ENCODE peak calls at places on chromosomes 1 and 21, in nine cellular contexts. S, I, H, P, A, G, Z, V and F are unnamed samples.

GRCh38 chr1:221887091-221887746 is 145.3 kb upstream of the DUSP10 start:
- DNase-seq in A (peak), H (peak), V (peak), S (no peak), Z (peak), I (peak), P (no peak), G (peak), F (no peak)

GRCh38 chr1:179921472-179921871 is 33.1 kb upstream of the CEP350 start:
- DNase-seq in A (peak), I (no peak), S (no peak), H (no peak), P (no peak), G (no peak), V (no peak), Z (no peak), F (peak)

GRCh38 chr1:235553063-235553675 is 48.9 kb upstream of the B3GALNT2 start:
- DNase-seq in H (peak), V (no peak), S (no peak), P (no peak), G (peak), A (no peak), Z (no peak), I (no peak), F (no peak)

GRCh38 chr1:90335566-90335965 is 340.7 kb downstream of the ZNF326 start:
- DNase-seq in V (no peak), P (no peak), G (no peak), A (no peak), Z (no peak), I (no peak), S (no peak), H (no peak), F (no peak)

GRCh38 chr1:42941640-42942330 is 16.9 kb downstream of the SLC2A1 start:
- DNase-seq in V (peak), G (peak), Z (peak), A (no peak), P (peak), I (peak), S (no peak), H (no peak), F (no peak)

GRCh38 chr1:150001415-150001814 is 9.1 kb downstream of the OTUD7B start:
- DNase-seq in G (no peak), H (no peak), V (no peak), Z (no peak), P (no peak), I (no peak), S (no peak), A (no peak), F (no peak)

GRCh38 chr1:162142968-162143367 is 73.5 kb downstream of the NOS1AP start:
- DNase-seq in S (no peak), Z (no peak), G (no peak), P (no peak), A (no peak), I (no peak), H (no peak), V (no peak), F (no peak)

GRCh38 chr1:78834201-78834741 is 172.3 kb downstream of the ADGRL4 start:
- DNase-seq in S (no peak), H (no peak), Z (no peak), P (no peak), G (no peak), I (no peak), A (no peak), V (no peak), F (no peak)

GRCh38 chr1:153384996-153385580 is 5.8 kb downstream of the S100A8 start:
- DNase-seq in Z (no peak), I (no peak), S (no peak), P (no peak), V (no peak), H (no peak), G (no peak), A (no peak), F (no peak)

GRCh38 chr1:205344010-205344808 is 12.5 kb downstream of the KLHDC8A start:
- DNase-seq in H (peak), V (no peak), G (peak), S (peak), I (peak), P (no peak), Z (no peak), A (peak), F (peak)

GRCh38 chr1:24085546-24085945 is 26.4 kb downstream of the MYOM3 start:
- DNase-seq in V (no peak), S (no peak), G (no peak), P (no peak), Z (no peak), H (no peak), I (no peak), A (no peak), F (no peak)

GRCh38 chr1:36691374-36691773 is 208.7 kb upstream of the CSF3R start:
- DNase-seq in I (no peak), A (no peak), V (no peak), S (no peak), H (no peak), G (no peak), Z (no peak), P (no peak), F (no peak)

GRCh38 chr1:21926814-21927530 is 10.1 kb downstream of the HSPG2 start:
- DNase-seq in A (no peak), H (no peak), P (no peak), Z (peak), V (no peak), S (no peak), G (no peak), I (peak), F (no peak)

GRCh38 chr1:67430358-67431155 is at the start of gene SERBP1:
- DNase-seq in I (peak), S (peak), Z (peak), A (peak), G (peak), H (peak), P (peak), V (peak), F (peak)

GRCh38 chr1:185929759-185930158 is 195.6 kb downstream of the HMCN1 start:
- DNase-seq in G (no peak), V (no peak), S (no peak), H (no peak), I (no peak), A (no peak), P (no peak), Z (no peak), F (no peak)

GRCh38 chr1:183520379-183520778 is 48.1 kb downstream of the SMG7 start:
- DNase-seq in A (no peak), Z (no peak), V (no peak), H (no peak), I (no peak), S (no peak), G (no peak), P (no peak), F (no peak)

GRCh38 chr1:15937146-15937545 is 38.8 kb downstream of the ZBTB17 start:
- DNase-seq in A (no peak), G (no peak), V (no peak), Z (no peak), H (no peak), P (no peak), I (no peak), S (no peak), F (no peak)

GRCh38 chr21:46189959-46190490 is 5.8 kb upstream of the SPATC1L start:
- DNase-seq in G (peak), P (no peak), Z (no peak), H (no peak), S (no peak), A (peak), V (no peak), I (peak), F (no peak)

GRCh38 chr1:228018961-228019721 is 12.3 kb downstream of the WNT3A start:
- DNase-seq in G (no peak), Z (peak), V (no peak), A (peak), I (peak), H (no peak), S (no peak), P (no peak), F (no peak)

GRCh38 chr1:243250102-243250501 is 5.0 kb downstream of the CEP170 start:
- DNase-seq in P (no peak), Z (no peak), A (no peak), I (no peak), S (no peak), V (no peak), H (no peak), G (no peak), F (no peak)

GRCh38 chr1:233240839-233241682 is 54.5 kb downstream of the PCNX2 start:
- DNase-seq in V (peak), S (peak), G (peak), Z (peak), H (peak), P (peak), A (peak), I (peak), F (peak)

GRCh38 chr1:197619008-197619640 is 156.2 kb downstream of the DENND1B start:
- DNase-seq in Z (no peak), A (no peak), I (no peak), H (peak), S (no peak), P (peak), V (no peak), G (no peak), F (no peak)

GRCh38 chr1:89800718-89801117 is 20.1 kb upstream of the LRRC8D start:
- DNase-seq in Z (no peak), V (no peak), I (no peak), G (no peak), P (no peak), A (no peak), H (no peak), S (no peak), F (no peak)

GRCh38 chr1:56881417-56881816 is 26.8 kb downstream of the C8A start:
- DNase-seq in V (no peak), A (no peak), Z (no peak), G (no peak), S (no peak), H (no peak), I (no peak), P (no peak), F (no peak)

GRCh38 chr1:151935154-151935553 is 25.8 kb upstream of the THEM4 start:
- DNase-seq in G (peak), S (no peak), V (no peak), Z (no peak), P (no peak), I (no peak), A (no peak), H (peak), F (no peak)

GRCh38 chr1:3717041-3717714 is 35.1 kb upstream of the CCDC27 start:
- DNase-seq in I (no peak), H (no peak), G (no peak), V (peak), Z (no peak), P (peak), A (no peak), S (peak), F (no peak)

GRCh38 chr1:159866066-159866465 is 3.6 kb upstream of the VSIG8 start:
- DNase-seq in V (no peak), Z (no peak), I (no peak), G (no peak), P (no peak), S (no peak), A (no peak), H (no peak), F (no peak)

GRCh38 chr1:212482352-212483153 is 49.8 kb downstream of the NENF start:
- DNase-seq in H (no peak), P (peak), G (peak), Z (no peak), I (no peak), A (no peak), V (no peak), S (no peak), F (no peak)

GRCh38 chr1:107724648-107725047 is 240.3 kb downstream of the VAV3 start:
- DNase-seq in S (no peak), P (no peak), V (no peak), Z (no peak), G (peak), I (no peak), A (no peak), H (no peak), F (no peak)

GRCh38 chr21:28393279-28393678 is 599.4 kb downstream of the LTN1 start:
- DNase-seq in P (no peak), G (peak), S (no peak), Z (peak), V (peak), A (peak), I (no peak), H (peak), F (no peak)

GRCh38 chr1:93215322-93215721 is 34.8 kb downstream of the CCDC18 start:
- DNase-seq in I (no peak), S (no peak), A (no peak), P (no peak), V (no peak), G (no peak), Z (no peak), H (no peak), F (no peak)

GRCh38 chr1:227541129-227541528 is 22.2 kb upstream of the ZNF678 start:
- DNase-seq in Z (peak), I (peak), A (no peak), V (no peak), S (no peak), P (no peak), G (no peak), H (no peak), F (no peak)

GRCh38 chr1:157831968-157832626 is 9.5 kb downstream of the CD5L start:
- DNase-seq in G (no peak), S (no peak), P (peak), V (no peak), Z (no peak), H (no peak), A (no peak), I (no peak), F (no peak)

GRCh38 chr1:233518344-233518743 is 95.6 kb upstream of the KCNK1 start:
- DNase-seq in H (peak), P (peak), Z (no peak), G (peak), I (no peak), V (no peak), S (no peak), A (peak), F (peak)

GRCh38 chr1:206792939-206793607 is 20.8 kb upstream of the IL10 start:
- DNase-seq in V (no peak), H (no peak), P (no peak), Z (no peak), I (no peak), S (no peak), G (no peak), A (no peak), F (no peak)

GRCh38 chr21:44461438-44462089 is 6.3 kb downstream of the LRRC3 start:
- DNase-seq in S (no peak), A (peak), I (peak), G (no peak), Z (no peak), P (no peak), H (no peak), V (no peak), F (no peak)

GRCh38 chr1:67211589-67212563 is 45.6 kb downstream of the IL23R start:
- DNase-seq in P (peak), G (peak), I (no peak), Z (no peak), H (peak), A (no peak), V (no peak), S (no peak), F (peak)

GRCh38 chr1:115828101-115829022 is 12.6 kb downstream of the NHLH2 start:
- DNase-seq in P (no peak), V (no peak), S (peak), Z (no peak), I (peak), A (peak), G (peak), H (no peak), F (peak)

GRCh38 chr1:3409737-3410434 is 44.6 kb upstream of the ARHGEF16 start:
- DNase-seq in V (no peak), P (no peak), G (peak), S (peak), H (peak), Z (no peak), A (peak), I (no peak), F (peak)